ENCODE peak calls at places on chromosomes 16 and 17, in eight cellular contexts. N, S, V, C, H, K, Z and W are unnamed samples. For H3K4me1, the result is how much of the 10 kb centered on the place peaks cover.

GRCh38 chr17:12398636-12399035 is 267.1 kb upstream of the MYOCD start:
- DNase-seq in N (no peak), S (no peak), V (no peak), C (peak), H (no peak), K (no peak), Z (no peak), W (no peak)

GRCh38 chr16:23595246-23595950 is 718 bp downstream of the NDUFAB1 start:
- DNase-seq in N (no peak), S (no peak), V (peak), C (no peak), H (no peak), K (no peak), Z (peak), W (no peak)

GRCh38 chr17:66952031-66952524 is 12.4 kb upstream of the CACNG4 start:
- DNase-seq in N (no peak), S (peak), V (no peak), C (peak), H (peak), K (no peak), Z (peak), W (no peak)

GRCh38 chr17:45271603-45272002 is 9.7 kb upstream of the SPATA32 start:
- DNase-seq in N (no peak), S (no peak), V (no peak), C (no peak), H (no peak), K (no peak), Z (no peak), W (no peak)

GRCh38 chr17:77382356-77382911 is 241.7 kb downstream of the SEC14L1 start:
- DNase-seq in N (peak), S (no peak), V (no peak), C (no peak), H (no peak), K (no peak), Z (no peak), W (peak)

GRCh38 chr17:50169121-50169764 is 3.4 kb downstream of the SGCA start:
- DNase-seq in N (peak), S (no peak), V (peak), C (peak), H (no peak), K (peak), Z (peak), W (peak)

GRCh38 chr17:81396722-81397313 is 1.6 kb downstream of the BAHCC1 start:
- DNase-seq in N (peak), S (peak), V (no peak), C (no peak), H (peak), K (no peak), Z (peak), W (no peak)

GRCh38 chr16:57815987-57816745 is 13.9 kb upstream of the KIFC3 start:
- DNase-seq in N (no peak), S (peak), V (peak), C (peak), H (peak), K (peak), Z (peak), W (peak)

GRCh38 chr16:71383054-71383773 is 24.7 kb downstream of the CALB2 start:
- DNase-seq in N (no peak), S (no peak), V (no peak), C (no peak), H (no peak), K (no peak), Z (peak), W (no peak)

GRCh38 chr17:63431939-63432804 is 13.9 kb downstream of the CYB561 start:
- DNase-seq in N (no peak), S (peak), V (peak), C (no peak), H (no peak), K (no peak), Z (peak), W (no peak)

GRCh38 chr17:82228278-82228841 is 482 bp upstream of the SLC16A3 start:
- DNase-seq in N (peak), S (peak), V (no peak), C (no peak), H (peak), K (no peak), Z (no peak), W (peak)

GRCh38 chr16:49698931-49699715 is 156.8 kb downstream of the ZNF423 start:
- DNase-seq in N (no peak), S (no peak), V (no peak), C (peak), H (no peak), K (peak), Z (no peak), W (no peak)

GRCh38 chr16:89354325-89354724 is 136.0 kb downstream of the ANKRD11 start:
- DNase-seq in N (no peak), S (no peak), V (no peak), C (no peak), H (no peak), K (no peak), Z (no peak), W (no peak)
- H3K4me1 ChIP-seq in N (half or more), S (under half), V (under half), C (under half), H (half or more), K (under half), Z (under half), W (half or more)

DNA sequence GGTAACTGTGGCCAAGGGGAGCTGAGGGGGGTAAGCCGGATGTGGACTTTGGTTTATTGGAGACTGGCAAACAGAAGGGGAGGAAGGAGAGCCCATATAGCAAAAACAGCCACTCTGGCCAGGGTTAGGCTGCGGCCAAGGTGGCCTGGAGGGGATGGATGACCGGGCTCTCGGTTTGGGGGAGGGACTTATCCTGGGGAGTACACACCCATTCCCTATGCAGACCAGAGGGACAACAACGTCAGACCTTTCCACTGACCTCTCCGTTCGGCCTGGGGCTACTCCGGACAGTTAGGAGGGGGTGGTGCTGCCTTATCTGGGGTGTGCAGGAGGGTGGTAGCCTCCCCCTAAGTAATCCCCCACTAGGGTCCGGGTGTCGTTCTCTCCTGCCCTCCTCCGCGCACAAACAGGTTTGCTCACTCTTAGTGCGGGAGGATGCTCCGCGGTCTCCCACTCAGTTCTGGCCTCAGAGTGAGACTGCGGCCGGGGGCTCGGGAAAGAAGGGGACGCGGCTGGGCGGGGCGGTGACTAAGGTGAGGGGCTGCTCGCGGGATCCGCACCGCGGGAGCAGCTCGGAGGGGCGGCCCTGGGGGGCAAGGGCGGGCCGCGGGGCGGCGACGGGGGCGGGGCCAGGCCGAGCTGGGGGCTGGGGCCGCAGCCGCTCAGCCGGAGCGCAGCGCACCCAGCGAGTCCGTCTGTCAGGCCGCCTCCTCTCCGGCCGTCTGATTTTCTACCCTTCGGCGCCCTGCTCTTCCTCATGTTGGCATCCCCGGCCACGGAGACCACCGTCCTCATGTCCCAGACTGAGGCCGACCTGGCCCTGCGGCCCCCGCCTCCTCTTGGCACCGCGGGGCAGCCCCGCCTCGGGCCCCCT is at the start of gene WNK4:
- DNase-seq in N (no peak), S (peak), V (peak), C (no peak), H (peak), K (no peak), Z (peak), W (no peak)
- H3K4me3 ChIP-seq in N (no peak), S (peak), V (peak), C (no peak), H (peak), K (peak), Z (peak), W (peak)

GRCh38 chr17:43664096-43664495 is 2.4 kb upstream of the MEOX1 start:
- DNase-seq in N (no peak), S (no peak), V (no peak), C (no peak), H (no peak), K (no peak), Z (no peak), W (no peak)
- H3K27ac ChIP-seq in N (no peak), S (no peak), V (no peak), C (no peak), H (no peak), K (no peak), Z (no peak), W (no peak)

GRCh38 chr16:85901760-85902365 is 2.9 kb downstream of the IRF8 start:
- DNase-seq in N (no peak), S (no peak), V (no peak), C (no peak), H (no peak), K (no peak), Z (no peak), W (no peak)
- H3K4me1 ChIP-seq in N (under half), S (under half), V (under half), C (under half), H (half or more), K (under half), Z (under half), W (under half)

DNA sequence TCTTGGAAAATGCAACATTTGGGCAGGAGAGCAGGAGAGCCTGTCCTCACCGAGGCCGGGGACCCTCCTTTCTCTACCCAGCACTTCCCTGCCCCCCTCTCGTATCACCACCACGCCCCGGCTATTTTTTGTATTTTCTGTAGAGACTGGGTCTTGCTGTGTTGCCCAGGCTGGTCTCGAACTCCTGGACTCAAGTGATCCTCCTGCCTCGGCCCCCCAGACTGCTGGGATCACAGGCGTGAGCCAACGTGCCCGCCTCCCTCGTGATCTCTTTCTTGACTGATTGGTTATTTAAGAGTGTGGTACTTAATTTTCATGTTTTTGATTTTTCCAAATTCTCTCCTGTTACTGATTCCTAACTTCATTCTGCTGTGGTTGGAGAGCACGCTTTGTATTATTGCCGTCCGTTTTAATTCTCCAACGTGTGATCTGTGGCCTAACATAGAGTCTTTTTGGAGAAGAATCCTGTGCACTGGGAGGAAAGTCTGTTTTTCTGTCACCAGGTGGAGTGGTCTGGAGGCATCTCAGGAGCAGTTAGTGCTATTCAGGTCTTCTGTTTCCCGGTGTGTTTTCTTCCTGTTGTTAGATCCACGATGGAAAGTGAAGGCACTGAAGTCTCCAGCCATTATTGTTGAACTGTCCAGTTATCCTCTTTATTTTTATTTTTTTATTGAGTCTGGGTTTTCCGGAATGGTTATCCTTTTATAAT is 40.4 kb downstream of the ZNF778 start:
- DNase-seq in N (no peak), S (no peak), V (no peak), C (no peak), H (no peak), K (no peak), Z (peak), W (no peak)
- H3K4me3 ChIP-seq in N (no peak), S (peak), V (no peak), C (no peak), H (peak), K (peak), Z (peak), W (no peak)

DNA sequence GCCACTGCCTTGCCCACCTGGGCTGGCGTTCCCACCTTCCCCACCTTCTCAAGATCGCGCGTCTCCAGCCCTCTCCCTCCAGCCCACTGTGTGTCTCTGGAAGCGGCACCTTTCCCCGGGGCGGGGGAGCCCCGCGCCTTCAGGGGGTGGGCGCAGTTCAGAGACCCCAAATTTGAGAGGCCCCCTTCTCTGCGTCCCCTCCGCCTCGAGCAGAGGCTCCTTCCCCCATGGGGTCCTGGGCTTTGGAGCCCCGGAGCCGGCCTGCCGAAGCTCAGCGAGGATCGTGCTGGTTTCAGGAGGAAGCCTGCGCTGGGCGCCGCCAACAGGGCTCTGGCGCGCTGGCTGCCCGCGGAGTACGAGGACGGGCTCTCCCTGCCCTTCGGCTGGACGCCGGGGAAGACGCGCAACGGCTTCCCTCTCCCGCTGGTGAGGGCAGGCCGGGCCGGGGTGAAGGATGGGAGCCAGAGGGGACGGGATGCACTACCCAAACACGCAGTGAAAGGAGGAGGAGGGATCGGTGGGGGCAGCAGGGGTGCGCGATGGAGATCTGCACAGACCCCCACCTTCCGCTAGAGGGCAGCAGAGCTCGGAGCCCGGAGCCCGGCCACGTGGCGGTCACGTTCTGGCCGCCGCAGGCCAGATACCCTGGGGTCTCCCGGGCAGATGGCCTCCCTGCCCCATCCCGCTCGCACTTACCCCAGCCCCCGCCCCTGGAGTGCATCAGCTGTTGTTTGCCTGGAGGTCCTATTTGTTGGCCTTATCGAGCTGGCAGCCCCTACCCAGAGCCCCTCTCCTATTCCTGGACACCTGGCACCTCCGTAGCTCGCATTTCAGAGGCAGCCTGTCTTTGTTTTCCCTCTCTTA is 11.1 kb downstream of the LPO start:
- DNase-seq in N (peak), S (peak), V (peak), C (peak), H (peak), K (no peak), Z (peak), W (peak)
- H3K27ac ChIP-seq in N (no peak), S (peak), V (no peak), C (no peak), H (peak), K (no peak), Z (no peak), W (no peak)